ENCODE peak calls at places on chromosomes 5 and 9, in seven cellular contexts. I is activated CD4-positive, alpha-beta T cell treated with anti-CD3 and anti-CD28 coated beads, Interleukin-2, amount 50 U/mL, for 1 hour; X is stimulated activated CD8-positive, alpha-beta memory T cell treated with anti-CD3 and anti-CD28 coated beads, Interleukin-15, amount 100 ng/mL, for 24 hours; E is islet precursor cell; Q is skeletal muscle cell; J is CD8-positive, alpha-beta T cell; S is AG10803. C is an unnamed sample.

GRCh38 chr5:176628406-176629228 is 1.7 kb downstream of the SNCB start:
- DNase-seq in I (no peak), X (no peak), E (no peak), Q (no peak), J (no peak), S (no peak), C (no peak)

GRCh38 chr9:85212209-85212608 is 529.5 kb downstream of the AGTPBP1 start:
- DNase-seq in I (no peak), X (no peak), E (peak; percentile 71), Q (peak; percentile 12), J (no peak), S (peak; percentile 45), C (peak; percentile 72)

GRCh38 chr5:142000709-142001484 is 11.9 kb downstream of the GNPDA1 start:
- DNase-seq in I (no peak), X (no peak), E (no peak), Q (no peak), J (no peak), S (no peak), C (peak; percentile 43)

GRCh38 chr5:87526131-87526530 is 113.4 kb upstream of the CCNH start:
- DNase-seq in I (no peak), X (no peak), E (no peak), Q (no peak), J (no peak), S (no peak), C (no peak)

GRCh38 chr9:118575341-118576070 is 793.7 kb downstream of the BRINP1 start:
- DNase-seq in I (no peak), X (no peak), E (no peak), Q (no peak), J (no peak), S (peak; percentile 66), C (no peak)

GRCh38 chr5:59466271-59466670 is 427.3 kb downstream of the PDE4D start:
- DNase-seq in I (no peak), X (no peak), E (peak; percentile 64), Q (no peak), J (no peak), S (no peak), C (no peak)

GRCh38 chr5:172724203-172724602 is 46.8 kb downstream of the DUSP1 start:
- DNase-seq in I (no peak), X (no peak), E (no peak), Q (no peak), J (no peak), S (no peak), C (no peak)

GRCh38 chr9:12426198-12426864 is 266.9 kb upstream of the TYRP1 start:
- DNase-seq in I (no peak), X (no peak), E (peak; percentile 55), Q (no peak), J (no peak), S (no peak), C (peak; percentile 38)

GRCh38 chr5:176535655-176536131 is 1.5 kb downstream of the RNF44 start:
- DNase-seq in I (no peak), X (no peak), E (peak; percentile 59), Q (no peak), J (no peak), S (no peak), C (no peak)

GRCh38 chr5:154157483-154158378 is 32.8 kb upstream of the GALNT10 start:
- DNase-seq in I (no peak), X (no peak), E (peak; percentile 43), Q (no peak), J (peak; percentile 7), S (peak; percentile 43), C (no peak)

GRCh38 chr9:132630811-132631210 is 39.0 kb downstream of the DDX31 start:
- DNase-seq in I (no peak), X (no peak), E (no peak), Q (no peak), J (no peak), S (no peak), C (peak; percentile 58)

GRCh38 chr5:106086352-106086751 is 1584.4 kb downstream of the EFNA5 start:
- DNase-seq in I (no peak), X (no peak), E (no peak), Q (no peak), J (no peak), S (no peak), C (no peak)

GRCh38 chr9:126207256-126207655 is 119.4 kb upstream of the MVB12B start:
- DNase-seq in I (no peak), X (no peak), E (no peak), Q (no peak), J (no peak), S (no peak), C (no peak)

GRCh38 chr5:129096382-129096991 is 1.9 kb downstream of the ISOC1 start:
- DNase-seq in I (no peak), X (no peak), E (no peak), Q (no peak), J (no peak), S (no peak), C (peak; percentile 34)

GRCh38 chr9:14343948-14344547 is 30.1 kb upstream of the NFIB start:
- DNase-seq in I (no peak), X (no peak), E (peak; percentile 60), Q (no peak), J (no peak), S (no peak), C (no peak)

GRCh38 chr5:45774528-45774927 is 78.3 kb upstream of the HCN1 start:
- DNase-seq in I (no peak), X (no peak), E (no peak), Q (no peak), J (no peak), S (no peak), C (peak; percentile 24)

GRCh38 chr5:138596105-138596987 is 21.1 kb upstream of the HSPA9 start:
- DNase-seq in I (no peak), X (no peak), E (peak; percentile 73), Q (no peak), J (no peak), S (no peak), C (no peak)

GRCh38 chr5:139882961-139883539 is 87.4 kb downstream of the PSD2 start:
- DNase-seq in I (no peak), X (no peak), E (no peak), Q (no peak), J (no peak), S (no peak), C (peak; percentile 46)

GRCh38 chr5:160197341-160198147 is 31.8 kb upstream of the FABP6 start:
- DNase-seq in I (no peak), X (no peak), E (peak; percentile 86), Q (peak; percentile 45), J (no peak), S (no peak), C (no peak)

GRCh38 chr5:135244620-135245021 is 154.4 kb downstream of the MACROH2A1 start:
- DNase-seq in I (no peak), X (no peak), E (peak; percentile 34), Q (no peak), J (no peak), S (no peak), C (no peak)

GRCh38 chr5:118095100-118095499 is 893.2 kb downstream of the DTWD2 start:
- DNase-seq in I (no peak), X (no peak), E (no peak), Q (no peak), J (no peak), S (peak; percentile 0), C (no peak)

GRCh38 chr9:121634329-121634784 is 17.1 kb upstream of the DAB2IP start:
- DNase-seq in I (no peak), X (no peak), E (no peak), Q (no peak), J (no peak), S (no peak), C (no peak)

GRCh38 chr9:26169684-26170083 is 491.4 kb upstream of the TUSC1 start:
- DNase-seq in I (no peak), X (no peak), E (no peak), Q (no peak), J (no peak), S (peak; percentile 34), C (peak; percentile 21)

GRCh38 chr5:144368556-144368955 is 197.9 kb downstream of the KCTD16 start:
- DNase-seq in I (no peak), X (no peak), E (no peak), Q (peak; percentile 15), J (no peak), S (peak; percentile 5), C (peak; percentile 32)

GRCh38 chr9:91676042-91676441 is 252.4 kb upstream of the NFIL3 start:
- DNase-seq in I (no peak), X (no peak), E (no peak), Q (no peak), J (no peak), S (no peak), C (peak; percentile 65)

GRCh38 chr5:18281947-18282557 is 647.8 kb downstream of the TAF11L14 start:
- DNase-seq in I (no peak), X (no peak), E (no peak), Q (peak; percentile 25), J (no peak), S (peak; percentile 67), C (peak; percentile 57)

GRCh38 chr5:13591621-13592020 is 352.9 kb downstream of the DNAH5 start:
- DNase-seq in I (no peak), X (no peak), E (no peak), Q (peak; percentile 71), J (no peak), S (peak; percentile 80), C (peak; percentile 86)

C was measured in MCF 10A.